ENCODE peak calls at places on chromosomes 6 and 20, in ten cellular contexts. X is right atrium auricular region, U is GM10248, B is WTC11, J is RWPE1, D is retinal pigment epithelial cell, G is osteocyte, I is choroid plexus epithelial cell, C is lower leg skin, A is astrocyte of the spinal cord. S is an unnamed sample.

GRCh38 chr20:63411898-63412631 is 50.9 kb upstream of the CHRNA4 start:
- DNase-seq in X (no peak), U (no peak), B (no peak), J (no peak), D (no peak), G (no peak), I (no peak), C (no peak), A (no peak), S (no peak)

GRCh38 chr6:100633096-100633766 is 168.5 kb upstream of the SIM1 start:
- DNase-seq in X (no peak), U (no peak), B (no peak), J (peak; percentile 50), D (peak; percentile 46), G (no peak), I (peak; percentile 92), C (no peak), A (peak; percentile 80), S (no peak)

GRCh38 chr20:57199656-57200405 is 66.6 kb downstream of the BMP7 start:
- DNase-seq in X (no peak), U (no peak), B (no peak), J (no peak), D (no peak), G (no peak), I (no peak), C (no peak), A (no peak), S (no peak)

GRCh38 chr6:41021832-41022231 is 17.2 kb downstream of the UNC5CL start:
- DNase-seq in X (no peak), U (no peak), B (peak; percentile 29), J (no peak), D (no peak), G (no peak), I (peak; percentile 65), C (no peak), A (peak; percentile 59), S (no peak)

GRCh38 chr6:161273356-161273751 is 507 bp downstream of the AGPAT4 start:
- DNase-seq in X (no peak), U (no peak), B (no peak), J (peak; percentile 9), D (peak; percentile 21), G (no peak), I (peak; percentile 70), C (no peak), A (peak; percentile 72), S (no peak)

GRCh38 chr6:87671555-87672029 is 30.4 kb downstream of the AKIRIN2 start:
- DNase-seq in X (no peak), U (no peak), B (no peak), J (no peak), D (no peak), G (no peak), I (peak; percentile 39), C (no peak), A (no peak), S (no peak)

GRCh38 chr6:141483561-141484061 is 649.1 kb upstream of the GJE1 start:
- DNase-seq in X (no peak), U (peak; percentile 45), B (no peak), J (peak; percentile 22), D (no peak), G (no peak), I (peak; percentile 95), C (peak; percentile 38), A (peak; percentile 93), S (no peak)

GRCh38 chr6:3794092-3794491 is 42.6 kb upstream of the PXDC1 start:
- DNase-seq in X (no peak), U (peak; percentile 48), B (no peak), J (no peak), D (no peak), G (no peak), I (no peak), C (no peak), A (no peak), S (no peak)

GRCh38 chr6:46626228-46626909 is 26.2 kb downstream of the CYP39A1 start:
- DNase-seq in X (no peak), U (peak; percentile 25), B (no peak), J (peak; percentile 21), D (no peak), G (no peak), I (peak; percentile 71), C (no peak), A (peak; percentile 56), S (no peak)

GRCh38 chr20:461254-462198 is 807 bp downstream of the TBC1D20 start:
- DNase-seq in X (no peak), U (peak; percentile 71), B (peak; percentile 58), J (peak; percentile 62), D (no peak), G (peak; percentile 87), I (peak; percentile 43), C (peak; percentile 22), A (peak; percentile 45), S (peak; percentile 65)

GRCh38 chr20:41650221-41650948 is 32.2 kb upstream of the CHD6 start:
- DNase-seq in X (no peak), U (no peak), B (no peak), J (no peak), D (no peak), G (no peak), I (no peak), C (no peak), A (no peak), S (no peak)

GRCh38 chr6:71386215-71386614 is 97.6 kb downstream of the OGFRL1 start:
- DNase-seq in X (no peak), U (no peak), B (no peak), J (no peak), D (no peak), G (no peak), I (no peak), C (no peak), A (no peak), S (no peak)

GRCh38 chr6:44245912-44246662 is 814 bp upstream of the HSP90AB1 start:
- DNase-seq in X (peak; percentile 88), U (peak; percentile 89), B (peak; percentile 98), J (peak; percentile 75), D (no peak), G (peak; percentile 92), I (peak; percentile 83), C (peak; percentile 81), A (peak; percentile 87), S (peak; percentile 97)

GRCh38 chr20:63830821-63831593 is at the start of gene ZBTB46:
- DNase-seq in X (no peak), U (peak; percentile 94), B (peak; percentile 42), J (peak; percentile 98), D (no peak), G (no peak), I (peak; percentile 64), C (no peak), A (no peak), S (peak; percentile 82)

GRCh38 chr6:119467478-119468081 is 118.0 kb upstream of the MAN1A1 start:
- DNase-seq in X (no peak), U (no peak), B (no peak), J (no peak), D (no peak), G (no peak), I (peak; percentile 51), C (no peak), A (peak; percentile 65), S (no peak)

GRCh38 chr6:145963216-145964068 is 716 bp downstream of the SHPRH start:
- DNase-seq in X (peak; percentile 61), U (peak; percentile 50), B (peak; percentile 51), J (peak; percentile 38), D (no peak), G (peak; percentile 87), I (peak; percentile 63), C (peak; percentile 36), A (peak; percentile 45), S (peak; percentile 80)

GRCh38 chr6:137389150-137389664 is 105.0 kb downstream of the OLIG3 start:
- DNase-seq in X (no peak), U (peak; percentile 47), B (no peak), J (peak; percentile 17), D (no peak), G (no peak), I (peak; percentile 64), C (no peak), A (no peak), S (no peak)

GRCh38 chr20:15005300-15005986 is 668.0 kb upstream of the FLRT3 start:
- DNase-seq in X (no peak), U (no peak), B (no peak), J (no peak), D (peak; percentile 26), G (no peak), I (peak; percentile 90), C (no peak), A (peak; percentile 2), S (no peak)

GRCh38 chr6:97240222-97240621 is 42.8 kb downstream of the MMS22L start:
- DNase-seq in X (no peak), U (no peak), B (no peak), J (peak; percentile 63), D (no peak), G (no peak), I (peak; percentile 49), C (no peak), A (peak; percentile 54), S (no peak)

GRCh38 chr6:30493643-30494250 is 4.4 kb downstream of the HLA-E start:
- DNase-seq in X (no peak), U (no peak), B (peak; percentile 79), J (no peak), D (no peak), G (peak; percentile 74), I (no peak), C (no peak), A (no peak), S (peak; percentile 28)
- TF ChIP-seq CTCF in X (no peak), U (peak; percentile 39), B (peak; percentile 39), J (no peak), D (peak; percentile 23), G (no peak), I (peak; percentile 39), C (no peak), A (no peak), S (no peak)

DNA sequence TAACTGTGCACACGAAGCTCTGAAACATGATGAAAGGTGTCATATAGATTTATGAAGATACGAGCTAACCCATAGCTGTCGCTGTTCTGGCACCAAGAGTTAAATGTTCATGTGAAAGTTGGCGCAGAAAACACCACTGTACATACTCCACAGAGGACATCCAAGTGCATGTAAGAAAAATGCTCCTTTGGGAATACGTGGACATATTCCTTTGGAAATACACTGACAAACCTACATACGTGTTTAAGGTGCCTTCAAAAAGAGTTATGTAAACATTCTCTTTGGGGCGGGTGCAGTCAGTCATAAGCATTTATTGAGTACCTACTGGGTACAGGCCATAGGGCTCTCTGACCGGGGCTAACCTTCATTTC is 723 bp upstream of the ARID1B start:
- DNase-seq in X (no peak), U (no peak), B (no peak), J (no peak), D (no peak), G (no peak), I (peak; percentile 52), C (no peak), A (peak; percentile 48), S (no peak)
- TF ChIP-seq CTCF in X (no peak), U (no peak), B (no peak), J (no peak), D (no peak), G (no peak), I (no peak), C (no peak), A (no peak), S (no peak)

GRCh38 chr6:89792881-89793280 is 26.7 kb downstream of the MDN1 start:
- DNase-seq in X (no peak), U (peak; percentile 53), B (no peak), J (peak; percentile 8), D (no peak), G (peak; percentile 38), I (peak; percentile 71), C (no peak), A (peak; percentile 34), S (no peak)
- TF ChIP-seq CTCF in X (peak; percentile 36), U (peak; percentile 44), B (no peak), J (peak; percentile 20), D (peak; percentile 72), G (peak; percentile 49), I (peak; percentile 65), C (no peak), A (peak; percentile 65), S (peak; percentile 42)

GRCh38 chr6:36339156-36339555 is 2.5 kb upstream of the BNIP5 start:
- DNase-seq in X (no peak), U (no peak), B (no peak), J (no peak), D (no peak), G (no peak), I (no peak), C (no peak), A (no peak), S (no peak)
- TF ChIP-seq CTCF in X (no peak), U (no peak), B (no peak), J (no peak), D (no peak), G (no peak), I (no peak), C (no peak), A (no peak), S (no peak)

S was measured in nephron progenitor cell.